ENCODE peak calls at places on chromosomes 13 and 19, in five cellular contexts. R is tibial nerve, S is fibroblast of lung, E is MM.1S, T is RWPE1. J is an unnamed sample.

GRCh38 chr19:12789098-12789903 is 2.0 kb upstream of the JUNB start:
- DNase-seq in R (no peak), S (no peak), E (peak), T (peak), J (peak)

GRCh38 chr13:114112231-114112825 is 20.1 kb downstream of the RASA3 start:
- DNase-seq in R (peak), S (peak), E (no peak), T (no peak), J (no peak)

GRCh38 chr13:88031980-88032562 is 360.9 kb downstream of the SLITRK5 start:
- DNase-seq in R (no peak), S (peak), E (no peak), T (peak), J (no peak)

GRCh38 chr19:48844472-48844871 is 8.2 kb upstream of the HSD17B14 start:
- DNase-seq in R (no peak), S (peak), E (no peak), T (peak), J (no peak)

GRCh38 chr19:30442715-30443114 is 70.5 kb downstream of the ZNF536 start:
- DNase-seq in R (no peak), S (no peak), E (no peak), T (no peak), J (no peak)

GRCh38 chr13:79988573-79988972 is 352.4 kb downstream of the SPRY2 start:
- DNase-seq in R (no peak), S (peak), E (no peak), T (no peak), J (no peak)

GRCh38 chr13:107203146-107203847 is 635.4 kb upstream of the ARGLU1 start:
- DNase-seq in R (no peak), S (peak), E (no peak), T (no peak), J (no peak)

GRCh38 chr19:47111081-47111589 is 2.4 kb downstream of the ZC3H4 start:
- DNase-seq in R (no peak), S (no peak), E (peak), T (no peak), J (peak)

GRCh38 chr13:44471686-44472085 is 98.1 kb downstream of the SERP2 start:
- DNase-seq in R (no peak), S (peak), E (no peak), T (peak), J (no peak)

GRCh38 chr19:13103961-13104847 is 1.5 kb upstream of the LYL1 start:
- DNase-seq in R (no peak), S (no peak), E (peak), T (no peak), J (peak)

GRCh38 chr13:28657784-28658538 is 969 bp upstream of the POMP start:
- DNase-seq in R (no peak), S (peak), E (no peak), T (no peak), J (no peak)

GRCh38 chr13:71460179-71460578 is 406.8 kb downstream of the DACH1 start:
- DNase-seq in R (no peak), S (no peak), E (no peak), T (no peak), J (no peak)

GRCh38 chr19:46461537-46461936 is 9.8 kb downstream of the PNMA8A start:
- DNase-seq in R (no peak), S (no peak), E (no peak), T (peak), J (no peak)

GRCh38 chr19:38262585-38263268 is 1.6 kb upstream of the SPINT2 start:
- DNase-seq in R (no peak), S (no peak), E (no peak), T (peak), J (no peak)

GRCh38 chr19:39401549-39402416 is 4.9 kb upstream of the ZFP36 start:
- DNase-seq in R (no peak), S (peak), E (peak), T (no peak), J (no peak)

GRCh38 chr19:30743702-30744101 is 371.5 kb downstream of the ZNF536 start:
- DNase-seq in R (no peak), S (no peak), E (no peak), T (no peak), J (no peak)

GRCh38 chr19:6811906-6812305 is 39.4 kb downstream of the VAV1 start:
- DNase-seq in R (no peak), S (peak), E (no peak), T (peak), J (no peak)

GRCh38 chr13:74556002-74556551 is 421.9 kb upstream of the KLF12 start:
- DNase-seq in R (no peak), S (no peak), E (no peak), T (no peak), J (no peak)

GRCh38 chr13:112619730-112620639 is 32.0 kb upstream of the TUBGCP3 start:
- DNase-seq in R (no peak), S (peak), E (no peak), T (peak), J (peak)

GRCh38 chr13:103607995-103608394 is 541.8 kb upstream of the SLC10A2 start:
- DNase-seq in R (no peak), S (no peak), E (no peak), T (no peak), J (no peak)

GRCh38 chr13:60343978-60344377 is 53.0 kb upstream of the TDRD3 start:
- DNase-seq in R (no peak), S (no peak), E (no peak), T (no peak), J (no peak)

GRCh38 chr13:113151745-113152707 is 6.4 kb upstream of the PROZ start:
- DNase-seq in R (no peak), S (peak), E (peak), T (no peak), J (no peak)

GRCh38 chr19:41702208-41702651 is 6.2 kb upstream of the CEACAM5 start:
- DNase-seq in R (no peak), S (no peak), E (no peak), T (no peak), J (no peak)

GRCh38 chr13:82506805-82507404 is 1375.4 kb downstream of the SLITRK1 start:
- DNase-seq in R (no peak), S (no peak), E (no peak), T (no peak), J (no peak)

GRCh38 chr19:34348899-34349487 is 16.0 kb upstream of the GPI start:
- DNase-seq in R (no peak), S (no peak), E (no peak), T (no peak), J (no peak)

GRCh38 chr19:7170983-7171382 is 101.5 kb downstream of the ZNF557 start:
- DNase-seq in R (no peak), S (no peak), E (no peak), T (no peak), J (no peak)

GRCh38 chr13:81406639-81407292 is 1065.8 kb upstream of the SPRY2 start:
- DNase-seq in R (no peak), S (no peak), E (no peak), T (no peak), J (no peak)

GRCh38 chr19:5308471-5309437 is 31.9 kb downstream of the PTPRS start:
- DNase-seq in R (peak), S (peak), E (no peak), T (peak), J (peak)

GRCh38 chr13:50780201-50781015 is 63.1 kb downstream of the DLEU7 start:
- DNase-seq in R (no peak), S (no peak), E (no peak), T (no peak), J (no peak)

GRCh38 chr13:36533806-36534205 is 101.5 kb downstream of the CCNA1 start:
- DNase-seq in R (no peak), S (no peak), E (no peak), T (peak), J (no peak)

GRCh38 chr13:95343944-95344343 is 42.7 kb upstream of the ABCC4 start:
- DNase-seq in R (no peak), S (no peak), E (no peak), T (no peak), J (no peak)

GRCh38 chr19:55666343-55667005 is 8.6 kb upstream of the EPN1 start:
- DNase-seq in R (no peak), S (no peak), E (no peak), T (no peak), J (no peak)

GRCh38 chr19:55668603-55669348 is 6.2 kb upstream of the EPN1 start:
- DNase-seq in R (no peak), S (no peak), E (no peak), T (no peak), J (no peak)

GRCh38 chr19:55667006-55667381 is 8.0 kb upstream of the EPN1 start:
- DNase-seq in R (no peak), S (no peak), E (no peak), T (no peak), J (no peak)

GRCh38 chr19:55667958-55668357 is 7.1 kb upstream of the EPN1 start:
- DNase-seq in R (no peak), S (no peak), E (no peak), T (peak), J (no peak)

DNA sequence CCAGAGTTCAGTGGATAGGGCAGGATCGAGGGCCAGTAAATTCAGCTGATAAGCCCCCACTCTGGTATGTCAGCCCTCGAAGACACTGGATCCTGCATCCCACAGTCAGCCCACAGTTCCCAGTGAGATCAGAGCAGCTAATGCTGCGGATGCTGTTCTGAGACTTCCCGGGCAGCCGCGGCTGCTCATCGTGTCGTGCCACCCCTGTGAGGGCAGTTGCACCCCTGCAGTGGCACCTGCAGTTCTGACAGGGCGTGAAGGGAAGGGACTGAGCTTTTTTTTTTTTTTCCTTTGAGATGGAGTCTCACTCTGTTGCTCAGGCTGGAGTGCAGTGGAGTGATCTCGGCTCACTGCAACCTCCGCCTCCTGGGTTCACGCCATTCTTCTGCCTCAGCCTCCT is 7.5 kb upstream of the EPN1 start:
- DNase-seq in R (no peak), S (no peak), E (no peak), T (no peak), J (no peak)
- H3K27ac ChIP-seq in R (no peak), S (no peak), E (no peak), T (peak), J (no peak)

GRCh38 chr19:4064551-4065260 is 2.0 kb downstream of the ZBTB7A start:
- DNase-seq in R (no peak), S (peak), E (no peak), T (no peak), J (peak)

GRCh38 chr19:4066176-4066606 is 508 bp downstream of the ZBTB7A start:
- DNase-seq in R (no peak), S (no peak), E (no peak), T (no peak), J (no peak)

GRCh38 chr19:4064073-4064550 is 2.6 kb downstream of the ZBTB7A start:
- DNase-seq in R (no peak), S (no peak), E (no peak), T (no peak), J (no peak)

GRCh38 chr19:4066682-4067395 is at the start of gene ZBTB7A:
- DNase-seq in R (peak), S (peak), E (peak), T (no peak), J (peak)

DNA sequence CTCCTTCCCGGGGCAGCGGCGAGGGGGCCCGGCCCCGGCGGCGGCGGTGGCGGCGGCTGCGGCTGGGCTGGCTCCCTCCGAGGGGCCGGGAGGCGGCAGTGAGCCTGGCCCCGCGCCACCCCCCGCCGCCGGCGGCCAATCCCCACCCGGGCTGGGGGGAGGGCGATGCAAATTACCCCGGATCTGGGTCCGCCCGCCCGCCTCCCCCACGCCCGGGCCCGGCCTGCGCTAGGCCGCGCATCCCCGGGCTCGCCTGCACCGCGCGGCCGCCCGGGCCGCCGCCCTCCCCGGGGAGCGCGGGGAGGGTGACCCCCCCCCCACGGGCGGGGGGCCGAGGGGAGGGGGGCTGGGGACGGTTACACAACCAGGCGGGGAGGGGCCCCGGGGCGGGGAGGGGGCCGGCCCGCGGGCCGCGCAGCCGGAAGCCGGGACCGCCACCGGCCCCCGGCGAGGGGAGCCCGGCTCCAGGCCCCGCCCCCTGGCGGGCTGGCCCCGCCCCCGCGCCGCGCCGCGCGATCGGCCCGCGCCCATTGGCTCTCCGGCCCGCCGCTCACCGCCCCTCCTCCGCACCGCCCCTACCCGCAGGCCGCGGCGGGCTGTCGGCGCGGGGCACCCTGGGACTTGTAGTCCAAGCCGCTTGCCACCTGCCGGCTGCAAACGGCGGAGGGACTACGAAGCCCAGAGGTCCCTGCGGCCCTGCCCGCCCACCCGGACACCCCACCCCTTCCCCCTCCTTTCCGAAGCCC is 1.1 kb downstream of the ZBTB7A start:
- DNase-seq in R (peak), S (peak), E (peak), T (peak), J (peak)
- H3K27ac ChIP-seq in R (peak), S (no peak), E (no peak), T (peak), J (peak)

DNA sequence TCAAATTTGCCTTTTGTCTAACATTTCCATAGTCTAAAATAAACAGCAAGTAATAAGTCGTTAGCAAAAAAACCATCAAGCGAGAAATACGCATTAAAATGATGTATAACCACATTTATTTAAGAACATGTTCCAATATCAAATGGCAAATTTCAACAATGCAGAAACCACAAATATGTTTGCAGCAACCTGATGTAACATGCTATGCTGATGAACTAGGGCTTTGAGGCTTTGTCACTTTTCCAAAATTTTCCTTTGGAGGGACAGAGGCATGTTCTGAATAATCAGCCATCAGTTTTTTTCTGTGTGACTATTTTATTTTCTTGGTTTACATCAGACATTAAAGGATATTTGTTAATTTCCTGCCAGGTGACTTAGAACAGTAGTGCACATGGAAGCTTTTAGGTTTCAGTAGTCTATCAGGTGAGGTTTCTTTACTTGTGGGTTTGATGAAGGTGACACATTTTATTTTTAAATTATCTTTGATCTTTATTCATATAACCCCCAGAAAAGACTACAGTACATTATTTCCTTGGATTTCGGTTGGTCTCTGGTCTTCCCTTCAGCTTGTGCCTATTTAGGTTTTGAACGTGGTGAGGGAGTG is 74.6 kb upstream of the TEX29 start:
- DNase-seq in R (no peak), S (peak), E (no peak), T (no peak), J (no peak)
- H3K27ac ChIP-seq in R (peak), S (no peak), E (no peak), T (no peak), J (no peak)

DNA sequence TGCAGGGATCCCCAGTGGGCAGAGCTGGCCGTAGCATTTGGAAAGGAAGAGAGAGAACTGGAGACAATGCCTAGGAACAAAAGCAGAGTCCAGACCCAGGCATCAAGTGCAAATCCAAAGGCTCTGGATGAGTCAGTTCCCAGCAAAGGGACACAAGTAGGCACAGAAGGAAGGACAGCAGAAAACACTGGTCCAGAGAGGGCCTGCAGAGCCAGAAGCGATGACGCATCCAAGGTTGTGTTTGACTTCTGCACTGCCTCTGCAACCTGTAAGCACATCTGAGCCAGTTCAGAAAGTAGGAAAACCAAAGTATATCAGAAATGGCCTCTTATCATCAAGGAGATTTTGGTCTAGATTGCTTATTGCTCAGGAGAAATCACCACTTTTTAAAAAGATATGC is 604.5 kb downstream of the FGF9 start:
- DNase-seq in R (no peak), S (no peak), E (no peak), T (no peak), J (no peak)
- H3K27ac ChIP-seq in R (no peak), S (no peak), E (no peak), T (no peak), J (no peak)

GRCh38 chr19:16381756-16382401 is 57.3 kb downstream of the KLF2 start:
- DNase-seq in R (peak), S (peak), E (no peak), T (no peak), J (no peak)
- H3K27ac ChIP-seq in R (peak), S (peak), E (peak), T (no peak), J (no peak)

DNA sequence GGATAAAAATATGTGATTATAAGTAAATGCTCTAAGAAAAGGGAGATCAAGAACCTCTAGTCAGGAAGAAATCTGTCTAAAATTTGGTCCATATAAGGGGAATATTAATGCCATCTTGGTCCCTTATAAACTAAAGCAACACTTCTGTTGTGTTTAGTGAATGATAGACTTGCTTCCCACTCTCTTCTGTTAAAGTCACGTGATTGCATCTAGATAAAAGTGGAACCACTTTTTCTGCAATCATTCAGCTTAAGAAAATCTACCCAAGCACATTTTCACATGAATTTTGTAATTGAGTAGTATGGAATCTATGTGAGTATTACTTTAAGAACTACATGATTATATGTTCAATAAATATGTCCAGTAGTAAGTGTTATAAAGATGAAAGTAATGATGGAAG is 782.9 kb upstream of the MIR17HG start:
- DNase-seq in R (no peak), S (no peak), E (no peak), T (no peak), J (no peak)
- H3K27ac ChIP-seq in R (no peak), S (no peak), E (no peak), T (no peak), J (no peak)

GRCh38 chr19:3670796-3671679 is 29.2 kb downstream of the PIP5K1C start:
- DNase-seq in R (peak), S (peak), E (no peak), T (no peak), J (no peak)
- H3K27ac ChIP-seq in R (peak), S (peak), E (no peak), T (no peak), J (peak)